ENCODE peak calls at places on chromosome 4, in five cellular contexts. One of them, this sample, is unnamed.

GRCh38 chr4:102120846-102121245 is 224.4 kb downstream of the SLC39A8 start:
- DNase-seq in tibial nerve: no peak
- DNase-seq in breast epithelium: no peak
- DNase-seq in GM12892: no peak
- DNase-seq in heart left ventricle: no peak
- DNase-seq in this sample: no peak

GRCh38 chr4:168690199-168690598 is 193.3 kb downstream of the PALLD start:
- DNase-seq in heart left ventricle: no peak
- DNase-seq in breast epithelium: no peak
- DNase-seq in tibial nerve: no peak
- DNase-seq in GM12892: no peak
- DNase-seq in this sample: no peak

GRCh38 chr4:22661443-22661842 is 31.3 kb upstream of the GBA3 start:
- DNase-seq in breast epithelium: peak; percentile 42
- DNase-seq in GM12892: no peak
- DNase-seq in heart left ventricle: no peak
- DNase-seq in tibial nerve: no peak
- DNase-seq in this sample: no peak

GRCh38 chr4:21900211-21900610 is 48.4 kb downstream of the KCNIP4 start:
- DNase-seq in heart left ventricle: no peak
- DNase-seq in tibial nerve: no peak
- DNase-seq in breast epithelium: no peak
- DNase-seq in GM12892: no peak
- DNase-seq in this sample: no peak

GRCh38 chr4:24104173-24104572 is 214.3 kb upstream of the PPARGC1A start:
- DNase-seq in tibial nerve: no peak
- DNase-seq in heart left ventricle: peak; percentile 38
- DNase-seq in breast epithelium: no peak
- DNase-seq in GM12892: no peak
- DNase-seq in this sample: no peak

GRCh38 chr4:168815373-168816345 is 194.4 kb downstream of the CBR4 start:
- DNase-seq in breast epithelium: no peak
- DNase-seq in heart left ventricle: no peak
- DNase-seq in GM12892: no peak
- DNase-seq in tibial nerve: no peak
- DNase-seq in this sample: no peak

GRCh38 chr4:12124138-12124537 is 695.4 kb upstream of the HS3ST1 start:
- DNase-seq in GM12892: no peak
- DNase-seq in tibial nerve: no peak
- DNase-seq in breast epithelium: no peak
- DNase-seq in heart left ventricle: no peak
- DNase-seq in this sample: no peak

GRCh38 chr4:167713756-167714155 is 378.6 kb upstream of the ANXA10 start:
- DNase-seq in tibial nerve: no peak
- DNase-seq in heart left ventricle: no peak
- DNase-seq in breast epithelium: no peak
- DNase-seq in GM12892: no peak
- DNase-seq in this sample: no peak

GRCh38 chr4:188091-188490 is 63.8 kb downstream of the ZNF718 start:
- DNase-seq in GM12892: no peak
- DNase-seq in heart left ventricle: no peak
- DNase-seq in tibial nerve: no peak
- DNase-seq in breast epithelium: no peak
- DNase-seq in this sample: no peak

GRCh38 chr4:128810871-128811570 is 1.5 kb downstream of the JADE1 start:
- DNase-seq in tibial nerve: peak; percentile 66
- DNase-seq in breast epithelium: peak; percentile 77
- DNase-seq in GM12892: peak; percentile 48
- DNase-seq in heart left ventricle: peak; percentile 84
- DNase-seq in this sample: peak; percentile 94

GRCh38 chr4:128812360-128812958 is 3.0 kb downstream of the JADE1 start:
- DNase-seq in heart left ventricle: peak; percentile 57
- DNase-seq in breast epithelium: no peak
- DNase-seq in tibial nerve: peak; percentile 21
- DNase-seq in GM12892: peak; percentile 50
- DNase-seq in this sample: no peak

GRCh38 chr4:128811571-128812359 is 2.3 kb downstream of the JADE1 start:
- DNase-seq in breast epithelium: peak; percentile 74
- DNase-seq in GM12892: peak; percentile 65
- DNase-seq in heart left ventricle: peak; percentile 93
- DNase-seq in tibial nerve: peak; percentile 81
- DNase-seq in this sample: peak; percentile 88

GRCh38 chr4:128810331-128810870 is 901 bp downstream of the JADE1 start:
- DNase-seq in GM12892: peak; percentile 20
- DNase-seq in heart left ventricle: peak; percentile 49
- DNase-seq in breast epithelium: peak; percentile 44
- DNase-seq in tibial nerve: peak; percentile 23
- DNase-seq in this sample: peak; percentile 83

GRCh38 chr4:128809477-128810330 is at the start of gene JADE1:
- DNase-seq in tibial nerve: peak; percentile 97
- DNase-seq in heart left ventricle: peak; percentile 94
- DNase-seq in breast epithelium: peak; percentile 87
- DNase-seq in GM12892: peak; percentile 68
- DNase-seq in this sample: peak; percentile 91
- TF ChIP-seq POLR2A in tibial nerve: peak; percentile 64
- TF ChIP-seq POLR2A in heart left ventricle: no peak
- TF ChIP-seq POLR2A in breast epithelium: no peak
- TF ChIP-seq POLR2A in GM12892: peak; percentile 56
- TF ChIP-seq POLR2A in this sample: peak; percentile 6

GRCh38 chr4:176790398-176790797 is 2.3 kb downstream of the VEGFC start:
- DNase-seq in heart left ventricle: no peak
- DNase-seq in breast epithelium: no peak
- DNase-seq in tibial nerve: no peak
- DNase-seq in GM12892: no peak
- DNase-seq in this sample: no peak

GRCh38 chr4:176791591-176792347 is 953 bp downstream of the VEGFC start:
- DNase-seq in GM12892: no peak
- DNase-seq in tibial nerve: no peak
- DNase-seq in breast epithelium: no peak
- DNase-seq in heart left ventricle: peak; percentile 24
- DNase-seq in this sample: peak; percentile 85

GRCh38 chr4:176794151-176794550 is 1.4 kb upstream of the VEGFC start:
- DNase-seq in heart left ventricle: no peak
- DNase-seq in GM12892: no peak
- DNase-seq in breast epithelium: no peak
- DNase-seq in tibial nerve: no peak
- DNase-seq in this sample: no peak

GRCh38 chr4:176793060-176793605 is 411 bp upstream of the VEGFC start:
- DNase-seq in heart left ventricle: no peak
- DNase-seq in breast epithelium: no peak
- DNase-seq in tibial nerve: no peak
- DNase-seq in GM12892: no peak
- DNase-seq in this sample: peak; percentile 88

GRCh38 chr4:176792348-176793059 is at the start of gene VEGFC:
- DNase-seq in breast epithelium: no peak
- DNase-seq in tibial nerve: no peak
- DNase-seq in heart left ventricle: peak; percentile 56
- DNase-seq in GM12892: peak; percentile 14
- DNase-seq in this sample: no peak
- TF ChIP-seq POLR2A in breast epithelium: no peak
- TF ChIP-seq POLR2A in tibial nerve: no peak
- TF ChIP-seq POLR2A in heart left ventricle: no peak
- TF ChIP-seq POLR2A in GM12892: no peak
- TF ChIP-seq POLR2A in this sample: no peak

GRCh38 chr4:86934772-86935498 is at the start of gene AFF1:
- DNase-seq in tibial nerve: peak; percentile 71
- DNase-seq in breast epithelium: peak; percentile 92
- DNase-seq in GM12892: peak; percentile 76
- DNase-seq in heart left ventricle: peak; percentile 96
- DNase-seq in this sample: peak; percentile 91
- TF ChIP-seq POLR2A in tibial nerve: peak; percentile 90
- TF ChIP-seq POLR2A in breast epithelium: no peak
- TF ChIP-seq POLR2A in GM12892: peak; percentile 89
- TF ChIP-seq POLR2A in heart left ventricle: peak; percentile 73
- TF ChIP-seq POLR2A in this sample: no peak

GRCh38 chr4:53377319-53378170 is at the start of gene FIP1L1:
- DNase-seq in GM12892: peak; percentile 87
- DNase-seq in heart left ventricle: peak; percentile 96
- DNase-seq in tibial nerve: peak; percentile 85
- DNase-seq in breast epithelium: peak; percentile 94
- DNase-seq in this sample: peak; percentile 99
- TF ChIP-seq POLR2A in GM12892: peak; percentile 91
- TF ChIP-seq POLR2A in heart left ventricle: no peak
- TF ChIP-seq POLR2A in tibial nerve: peak; percentile 78
- TF ChIP-seq POLR2A in breast epithelium: peak; percentile 78
- TF ChIP-seq POLR2A in this sample: no peak

DNA sequence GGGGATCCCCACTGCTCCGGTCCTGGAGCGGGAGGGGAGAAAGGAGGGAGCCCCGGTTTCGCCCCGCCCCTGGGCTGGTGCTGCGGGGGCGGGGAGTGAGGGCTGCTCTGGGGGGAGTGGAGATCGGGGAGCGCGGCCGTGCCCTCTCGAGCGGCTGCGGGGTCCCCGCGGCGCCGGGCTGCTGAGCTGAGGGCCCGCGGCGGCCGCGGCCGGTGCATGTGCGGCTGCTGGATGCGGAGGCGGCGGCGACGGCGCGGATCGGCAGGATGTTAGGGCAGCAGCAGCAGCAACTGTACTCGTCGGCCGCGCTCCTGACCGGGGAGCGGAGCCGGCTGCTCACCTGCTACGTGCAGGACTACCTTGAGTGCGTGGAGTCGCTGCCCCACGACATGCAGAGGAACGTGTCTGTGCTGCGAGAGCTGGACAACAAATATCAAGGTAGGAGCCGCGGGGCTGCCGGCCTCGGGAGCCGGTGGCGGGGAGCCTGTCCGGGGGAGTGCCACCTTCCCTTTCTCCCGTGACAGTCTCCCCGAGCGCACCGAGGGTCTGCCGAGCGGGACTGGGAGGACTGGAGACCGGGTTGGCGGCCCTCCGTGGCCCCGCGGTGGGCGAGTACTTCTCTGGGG is at the start of gene ING2:
- DNase-seq in breast epithelium: peak; percentile 27
- DNase-seq in GM12892: peak; percentile 59
- DNase-seq in heart left ventricle: no peak
- DNase-seq in tibial nerve: peak; percentile 9
- DNase-seq in this sample: peak; percentile 23
- TF ChIP-seq POLR2A in breast epithelium: no peak
- TF ChIP-seq POLR2A in GM12892: no peak
- TF ChIP-seq POLR2A in heart left ventricle: no peak
- TF ChIP-seq POLR2A in tibial nerve: no peak
- TF ChIP-seq POLR2A in this sample: no peak

DNA sequence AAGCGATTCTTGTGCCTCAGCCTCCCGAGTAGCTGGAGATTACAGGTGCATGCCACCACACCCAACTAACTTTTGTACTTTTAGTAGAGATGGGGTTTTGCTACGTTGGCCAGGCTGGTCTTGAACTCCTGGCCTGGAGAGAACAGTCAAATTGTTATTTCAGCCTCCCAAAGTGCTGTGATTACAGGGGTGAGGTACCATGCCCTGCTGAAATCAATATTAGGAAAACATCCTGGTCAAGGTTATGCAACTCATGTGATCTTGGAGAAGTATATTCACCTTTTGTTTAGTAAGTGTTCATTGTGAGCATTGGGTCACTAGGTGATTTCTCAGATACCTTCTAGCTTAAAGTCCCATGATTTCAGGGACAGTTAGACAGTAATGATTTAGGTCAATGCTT is 167.8 kb downstream of the AASDH start:
- DNase-seq in heart left ventricle: no peak
- DNase-seq in tibial nerve: no peak
- DNase-seq in GM12892: no peak
- DNase-seq in breast epithelium: no peak
- DNase-seq in this sample: no peak
- TF ChIP-seq POLR2A in heart left ventricle: no peak
- TF ChIP-seq POLR2A in tibial nerve: no peak
- TF ChIP-seq POLR2A in GM12892: no peak
- TF ChIP-seq POLR2A in breast epithelium: no peak
- TF ChIP-seq POLR2A in this sample: no peak

DNA sequence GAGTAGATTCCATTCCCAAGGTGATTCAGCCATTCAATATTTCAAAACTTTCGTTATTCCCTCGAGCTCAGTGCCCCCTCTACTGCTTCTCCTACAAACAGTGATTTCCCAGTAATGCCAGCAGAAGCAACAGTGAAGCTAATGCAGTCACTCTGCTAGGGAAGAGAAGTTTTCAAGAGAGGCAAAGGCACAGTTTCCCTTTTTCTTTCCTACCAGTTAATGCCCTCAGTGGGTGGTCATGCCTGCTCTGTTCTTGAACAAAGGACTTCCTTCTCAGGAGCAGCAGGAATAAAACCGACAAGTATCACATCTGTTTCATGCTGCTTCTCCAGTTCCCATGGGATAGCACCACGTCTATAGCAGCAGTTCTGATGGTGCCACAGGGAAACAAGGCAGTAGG is 317.2 kb downstream of the TENM3 start:
- DNase-seq in heart left ventricle: no peak
- DNase-seq in breast epithelium: no peak
- DNase-seq in GM12892: no peak
- DNase-seq in tibial nerve: no peak
- DNase-seq in this sample: no peak
- TF ChIP-seq POLR2A in heart left ventricle: no peak
- TF ChIP-seq POLR2A in breast epithelium: no peak
- TF ChIP-seq POLR2A in GM12892: no peak
- TF ChIP-seq POLR2A in tibial nerve: no peak
- TF ChIP-seq POLR2A in this sample: no peak

DNA sequence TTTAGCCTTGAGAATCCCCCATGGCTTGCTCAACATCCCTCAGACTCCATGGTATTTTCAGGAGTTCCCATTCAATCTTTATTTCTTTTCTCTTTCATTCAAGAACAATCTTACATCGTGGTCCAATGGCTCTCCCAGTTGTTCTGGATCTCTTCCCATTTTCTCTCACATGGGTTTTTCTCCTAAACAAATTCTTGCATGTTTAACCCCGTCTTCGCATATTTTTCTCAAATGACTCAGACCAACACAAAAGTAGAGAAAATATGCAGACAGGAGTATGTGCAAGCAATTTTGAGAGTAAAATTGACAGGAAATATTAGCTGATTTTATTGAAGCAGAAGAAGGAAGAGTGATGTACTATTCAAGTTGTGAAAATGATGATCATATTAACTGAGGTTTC is 396.4 kb upstream of the TRAM1L1 start:
- DNase-seq in tibial nerve: no peak
- DNase-seq in GM12892: no peak
- DNase-seq in heart left ventricle: no peak
- DNase-seq in breast epithelium: no peak
- DNase-seq in this sample: no peak
- TF ChIP-seq POLR2A in tibial nerve: no peak
- TF ChIP-seq POLR2A in GM12892: no peak
- TF ChIP-seq POLR2A in heart left ventricle: no peak
- TF ChIP-seq POLR2A in breast epithelium: no peak
- TF ChIP-seq POLR2A in this sample: no peak

DNA sequence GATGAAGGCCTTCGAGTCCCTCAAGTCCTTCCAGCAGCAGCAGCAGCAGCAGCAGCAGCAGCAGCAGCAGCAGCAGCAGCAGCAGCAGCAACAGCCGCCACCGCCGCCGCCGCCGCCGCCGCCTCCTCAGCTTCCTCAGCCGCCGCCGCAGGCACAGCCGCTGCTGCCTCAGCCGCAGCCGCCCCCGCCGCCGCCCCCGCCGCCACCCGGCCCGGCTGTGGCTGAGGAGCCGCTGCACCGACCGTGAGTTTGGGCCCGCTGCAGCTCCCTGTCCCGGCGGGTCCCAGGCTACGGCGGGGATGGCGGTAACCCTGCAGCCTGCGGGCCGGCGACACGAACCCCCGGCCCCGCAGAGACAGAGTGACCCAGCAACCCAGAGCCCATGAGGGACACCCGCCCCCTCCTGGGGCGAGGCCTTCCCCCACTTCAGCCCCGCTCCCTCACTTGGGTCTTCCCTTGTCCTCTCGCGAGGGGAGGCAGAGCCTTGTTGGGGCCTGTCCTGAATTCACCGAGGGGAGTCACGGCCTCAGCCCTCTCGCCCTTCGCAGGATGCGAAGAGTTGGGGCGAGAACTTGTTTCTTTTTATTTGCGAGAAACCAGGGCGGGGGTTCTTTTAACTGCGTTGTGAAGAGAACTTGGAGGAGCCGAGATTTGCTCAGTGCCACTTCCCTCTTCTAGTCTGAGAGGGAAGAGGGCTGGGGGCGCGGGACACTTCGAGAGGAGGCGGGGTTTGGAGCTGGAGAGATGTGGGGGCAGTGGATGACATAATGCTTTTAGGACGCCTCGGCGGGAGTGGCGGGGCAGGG is 568 bp downstream of the HTT start:
- DNase-seq in breast epithelium: peak; percentile 65
- DNase-seq in heart left ventricle: peak; percentile 58
- DNase-seq in tibial nerve: no peak
- DNase-seq in GM12892: no peak
- DNase-seq in this sample: peak; percentile 86
- TF ChIP-seq POLR2A in breast epithelium: no peak
- TF ChIP-seq POLR2A in heart left ventricle: no peak
- TF ChIP-seq POLR2A in tibial nerve: peak; percentile 47
- TF ChIP-seq POLR2A in GM12892: peak; percentile 85
- TF ChIP-seq POLR2A in this sample: no peak